ENCODE peak calls at places on chromosomes 5 and 9, in four cellular contexts. O is nephron progenitor cell, M is PC-9, L is uterus. U is an unnamed sample.

GRCh38 chr5:146345578-146346366 is 7.1 kb downstream of the POU4F3 start:
- DNase-seq in O (peak), M (no peak), L (no peak), U (no peak)

GRCh38 chr9:71806916-71807315 is 38.6 kb upstream of the CEMIP2 start:
- DNase-seq in O (peak), M (peak), L (peak), U (peak)

GRCh38 chr9:76215066-76215465 is 179.2 kb downstream of the RFK start:
- DNase-seq in M (peak), L (no peak), O (no peak), U (no peak)

GRCh38 chr5:139422307-139422893 is 16.9 kb downstream of the DNAJC18 start:
- DNase-seq in O (peak), M (peak), L (peak), U (peak)

GRCh38 chr5:16534280-16534679 is 68.7 kb upstream of the ZNF622 start:
- DNase-seq in M (no peak), O (no peak), L (no peak), U (no peak)

GRCh38 chr9:5799314-5799713 is 33.6 kb downstream of the ERMP1 start:
- DNase-seq in O (no peak), M (peak), L (no peak), U (peak)

GRCh38 chr9:101148344-101148743 is 119.8 kb downstream of the PLPPR1 start:
- DNase-seq in L (no peak), M (no peak), O (no peak), U (no peak)

GRCh38 chr5:116847960-116848359 is 273.3 kb upstream of the SEMA6A start:
- DNase-seq in M (no peak), O (no peak), L (no peak), U (no peak)

GRCh38 chr9:23777328-23777727 is 48.7 kb downstream of the ELAVL2 start:
- DNase-seq in L (no peak), O (no peak), M (no peak), U (no peak)

GRCh38 chr5:78671609-78672008 is 23.0 kb upstream of the LHFPL2 start:
- DNase-seq in O (no peak), L (peak), M (no peak), U (no peak)

GRCh38 chr9:77899679-77900354 is 131.8 kb downstream of the GNAQ start:
- DNase-seq in L (no peak), M (peak), O (no peak), U (no peak)

GRCh38 chr5:39211773-39212172 is 7.6 kb downstream of the FYB1 start:
- DNase-seq in M (no peak), O (no peak), L (no peak), U (no peak)

GRCh38 chr5:34574976-34575467 is 81.1 kb upstream of the RAI14 start:
- DNase-seq in O (no peak), L (no peak), M (no peak), U (no peak)

GRCh38 chr5:96247097-96247675 is 185.9 kb downstream of the PCSK1 start:
- DNase-seq in M (no peak), O (no peak), L (no peak), U (no peak)

GRCh38 chr5:131221888-131222287 is 42.0 kb upstream of the CDC42SE2 start:
- DNase-seq in O (no peak), M (no peak), L (no peak), U (no peak)

GRCh38 chr9:35605336-35606137 is 475 bp downstream of the TESK1 start:
- DNase-seq in L (peak), M (no peak), O (peak), U (peak)

GRCh38 chr5:68141494-68141893 is 74.1 kb upstream of the PIK3R1 start:
- DNase-seq in M (no peak), O (no peak), L (no peak), U (peak)

GRCh38 chr9:114428466-114428865 is 40.7 kb upstream of the AKNA start:
- DNase-seq in M (no peak), O (no peak), L (no peak), U (no peak)

GRCh38 chr9:91817493-91818225 is 132.4 kb downstream of the ROR2 start:
- DNase-seq in M (no peak), L (peak), O (peak), U (no peak)

GRCh38 chr5:59999056-59999455 is 105.5 kb upstream of the PDE4D start:
- DNase-seq in L (no peak), M (no peak), O (no peak), U (no peak)

GRCh38 chr5:82644229-82644628 is 366.1 kb upstream of the RPS23 start:
- DNase-seq in L (no peak), O (no peak), M (no peak), U (no peak)

GRCh38 chr9:117253256-117253655 is 161.6 kb downstream of the ASTN2 start:
- DNase-seq in M (no peak), O (no peak), L (no peak), U (no peak)

GRCh38 chr5:81789033-81789432 is 38.1 kb upstream of the SSBP2 start:
- DNase-seq in M (no peak), L (no peak), O (no peak), U (no peak)

GRCh38 chr9:94922098-94922607 is 195.7 kb downstream of the AOPEP start:
- DNase-seq in L (peak), M (peak), O (no peak), U (peak)

GRCh38 chr5:30894811-30895210 is 298.7 kb upstream of the CDH6 start:
- DNase-seq in L (no peak), O (no peak), M (no peak), U (no peak)

GRCh38 chr9:20355022-20355421 is 267.3 kb downstream of the MLLT3 start:
- DNase-seq in L (no peak), M (no peak), O (no peak), U (no peak)

GRCh38 chr5:65663804-65664521 is 39.1 kb downstream of the SHLD3 start:
- DNase-seq in O (no peak), L (no peak), M (no peak), U (no peak)

GRCh38 chr5:73419414-73420390 is 28.9 kb downstream of the FOXD1 start:
- DNase-seq in L (no peak), M (no peak), O (peak), U (no peak)

DNA sequence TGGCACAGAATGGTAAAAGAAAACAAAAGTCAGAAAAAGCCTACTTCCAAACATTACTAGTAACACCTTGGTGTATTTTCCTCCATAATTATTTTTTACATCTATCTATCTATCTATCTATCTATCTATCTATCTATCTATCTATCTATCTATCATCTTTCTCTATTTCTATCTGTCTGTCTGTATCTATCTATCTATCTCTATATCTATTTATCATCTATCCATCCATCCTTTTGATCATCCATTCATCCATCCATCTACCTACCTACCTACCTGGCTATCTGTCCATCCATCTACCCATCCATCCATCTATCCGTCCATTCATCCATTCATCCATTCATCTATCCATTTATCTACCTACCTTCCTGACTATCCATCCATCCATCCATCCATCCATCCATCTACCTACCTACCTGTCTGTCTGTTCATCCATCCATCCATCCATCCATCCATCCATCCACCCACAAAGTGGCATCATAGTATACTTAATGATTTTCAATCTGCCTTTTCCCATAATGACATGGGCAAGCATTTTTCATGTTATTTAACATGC is 121.9 kb upstream of the NEK6 start:
- DNase-seq in L (no peak), O (no peak), M (no peak), U (no peak)
- TF ChIP-seq CTCF in L (no peak), O (no peak), M (no peak), U (no peak)

DNA sequence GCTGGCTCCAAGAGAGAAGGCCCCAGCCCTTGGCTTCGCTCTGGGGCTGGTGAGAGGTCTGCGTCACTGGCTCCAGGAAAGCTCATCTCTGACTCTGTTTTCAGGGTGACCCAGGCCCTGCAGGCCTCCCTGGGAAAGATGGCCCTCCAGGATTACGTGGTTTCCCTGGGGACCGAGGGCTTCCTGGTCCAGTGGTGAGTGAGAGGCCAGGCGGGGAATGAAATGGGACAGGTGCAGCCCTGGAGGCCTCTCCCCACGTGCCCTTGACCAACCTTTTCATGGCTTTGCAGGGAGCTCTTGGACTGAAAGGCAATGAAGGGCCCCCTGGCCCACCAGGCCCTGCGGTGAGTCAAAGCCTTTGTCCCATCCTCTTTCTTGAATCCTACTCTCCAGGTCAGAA is 75.7 kb upstream of the FCN2 start:
- DNase-seq in M (no peak), O (no peak), L (no peak), U (no peak)
- TF ChIP-seq CTCF in M (no peak), O (no peak), L (no peak), U (no peak)

GRCh38 chr5:107005653-107006052 is 665.1 kb downstream of the EFNA5 start:
- DNase-seq in L (no peak), O (no peak), M (no peak), U (no peak)

GRCh38 chr5:107010060-107010459 is 660.7 kb downstream of the EFNA5 start:
- DNase-seq in M (no peak), L (no peak), O (no peak), U (no peak)

DNA sequence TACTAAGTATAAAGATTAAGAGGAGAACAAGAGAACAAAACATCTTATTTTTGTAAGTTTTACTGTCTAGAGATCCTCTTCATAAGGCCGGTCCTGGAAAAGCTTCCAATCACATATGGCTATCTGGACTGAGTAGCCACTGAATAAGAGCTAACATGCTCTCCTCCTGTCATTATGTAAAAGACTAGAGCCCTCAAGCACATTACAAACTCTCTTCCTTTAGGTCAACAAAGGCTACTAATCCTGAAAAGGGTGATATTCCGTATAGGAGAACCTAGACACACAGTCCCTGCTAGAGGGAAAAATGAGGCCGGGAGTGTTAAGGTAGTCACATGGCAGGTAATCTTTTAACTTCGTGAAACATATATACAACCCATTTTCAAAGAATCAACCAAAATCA is 665.6 kb downstream of the EFNA5 start:
- DNase-seq in L (no peak), O (no peak), M (no peak), U (no peak)
- TF ChIP-seq CTCF in L (no peak), O (no peak), M (no peak), U (no peak)

GRCh38 chr5:158727771-158728311 is 371.9 kb downstream of the EBF1 start:
- DNase-seq in M (no peak), O (no peak), L (peak), U (no peak)

GRCh38 chr5:158722940-158723339 is 376.8 kb downstream of the EBF1 start:
- DNase-seq in L (no peak), M (no peak), O (no peak), U (no peak)

GRCh38 chr5:158727108-158727507 is 372.6 kb downstream of the EBF1 start:
- DNase-seq in L (peak), O (no peak), M (no peak), U (no peak)

GRCh38 chr5:158720316-158720715 is 379.4 kb downstream of the EBF1 start:
- DNase-seq in L (no peak), O (no peak), M (no peak), U (no peak)

DNA sequence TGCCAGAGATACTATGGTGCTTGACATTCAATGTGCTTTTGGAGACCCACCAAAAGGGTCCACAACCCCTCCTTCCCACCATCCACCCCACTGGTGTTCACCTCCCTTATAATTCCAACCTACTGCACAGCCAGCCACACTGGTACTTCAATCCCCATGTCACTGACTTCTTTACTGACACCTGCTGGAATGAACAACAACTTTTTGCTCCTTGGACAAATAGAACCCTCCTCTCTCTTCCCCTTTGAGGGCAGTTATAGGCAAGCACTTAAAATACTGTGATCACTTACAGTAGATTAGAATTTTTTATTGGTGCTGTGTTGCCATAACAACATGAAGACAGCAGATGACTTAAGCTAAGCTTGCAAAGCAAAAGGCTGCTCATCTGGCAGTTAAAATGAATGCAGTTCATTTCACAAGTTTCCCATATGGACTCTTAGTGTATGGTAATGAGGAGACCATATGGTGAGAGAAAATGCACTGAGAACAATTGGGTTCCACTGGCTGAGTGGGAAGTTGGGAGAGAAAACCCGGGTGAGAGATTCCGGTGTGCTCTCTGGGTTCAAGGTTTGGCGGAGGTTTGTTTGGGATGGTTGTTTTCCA is 374.4 kb downstream of the EBF1 start:
- DNase-seq in L (no peak), M (no peak), O (no peak), U (no peak)
- TF ChIP-seq CTCF in L (no peak), M (no peak), O (no peak), U (no peak)

DNA sequence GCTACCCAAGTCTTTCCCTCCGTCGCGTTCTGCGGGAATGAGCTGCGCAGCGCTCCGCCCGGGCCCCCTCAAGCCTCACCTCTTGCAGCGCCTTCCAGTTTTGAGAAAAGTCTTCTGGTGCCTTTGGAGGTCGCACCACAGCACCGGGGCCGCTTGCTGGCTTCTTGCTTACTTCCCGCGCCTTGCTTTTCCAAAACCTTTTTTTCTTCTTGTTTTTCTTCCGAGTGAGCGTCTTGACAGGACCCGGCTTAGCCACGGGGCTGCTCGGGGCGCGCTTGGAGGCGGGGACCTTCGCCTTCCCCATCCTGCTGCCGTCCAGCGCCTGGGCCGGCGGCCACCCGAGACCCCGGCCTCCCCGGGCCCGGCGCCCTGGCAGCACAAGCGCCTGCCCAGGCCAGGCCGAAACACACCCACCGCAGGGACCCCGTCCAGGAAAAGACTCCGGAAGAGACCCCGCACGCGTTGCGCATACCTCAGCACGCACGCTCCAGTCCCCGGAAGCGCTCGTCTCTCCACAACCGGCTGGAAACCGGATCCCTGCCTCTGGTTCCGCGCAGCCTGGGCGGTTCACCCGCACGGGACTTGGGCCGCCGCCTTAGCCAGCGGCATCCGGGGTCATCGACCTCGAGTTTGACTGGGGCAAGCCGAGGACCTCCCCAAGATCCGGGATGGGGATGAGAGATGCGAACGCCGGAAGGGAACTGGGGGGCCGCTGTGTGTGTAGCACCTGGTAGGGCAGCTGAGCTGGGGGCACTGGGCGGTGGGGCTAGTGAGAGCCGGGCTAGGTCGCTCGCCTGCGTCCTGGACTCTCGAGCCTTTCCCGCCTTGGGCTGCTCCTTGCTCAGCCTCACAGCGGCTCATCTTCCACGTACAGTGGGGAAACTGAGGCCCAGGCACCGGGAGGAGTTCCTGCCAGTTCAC is at the start of gene REXO4:
- DNase-seq in O (peak), M (peak), L (peak), U (peak)
- TF ChIP-seq CTCF in O (no peak), M (no peak), L (no peak), U (no peak)

GRCh38 chr9:18014556-18014955 is 435.7 kb downstream of the SH3GL2 start:
- DNase-seq in O (no peak), L (peak), M (no peak), U (no peak)

GRCh38 chr9:18018661-18019060 is 439.8 kb downstream of the SH3GL2 start:
- DNase-seq in L (no peak), O (no peak), M (no peak), U (no peak)

GRCh38 chr9:18020254-18020745 is 441.4 kb downstream of the SH3GL2 start:
- DNase-seq in M (no peak), L (peak), O (no peak), U (no peak)

GRCh38 chr9:18018241-18018640 is 439.4 kb downstream of the SH3GL2 start:
- DNase-seq in M (no peak), O (no peak), L (no peak), U (no peak)

GRCh38 chr9:18017136-18017535 is 438.3 kb downstream of the SH3GL2 start:
- DNase-seq in M (no peak), O (no peak), L (no peak), U (no peak)
- TF ChIP-seq CTCF in M (no peak), O (no peak), L (no peak), U (no peak)

GRCh38 chr5:100790170-100790665 is 112.9 kb downstream of the ST8SIA4 start:
- DNase-seq in L (no peak), O (no peak), M (no peak), U (peak)
- TF ChIP-seq CTCF in L (no peak), O (no peak), M (no peak), U (peak)

GRCh38 chr5:135829681-135830383 is 4.6 kb upstream of the SLC25A48 start:
- DNase-seq in M (no peak), L (no peak), O (peak), U (peak)
- TF ChIP-seq CTCF in M (peak), L (no peak), O (peak), U (peak)

DNA sequence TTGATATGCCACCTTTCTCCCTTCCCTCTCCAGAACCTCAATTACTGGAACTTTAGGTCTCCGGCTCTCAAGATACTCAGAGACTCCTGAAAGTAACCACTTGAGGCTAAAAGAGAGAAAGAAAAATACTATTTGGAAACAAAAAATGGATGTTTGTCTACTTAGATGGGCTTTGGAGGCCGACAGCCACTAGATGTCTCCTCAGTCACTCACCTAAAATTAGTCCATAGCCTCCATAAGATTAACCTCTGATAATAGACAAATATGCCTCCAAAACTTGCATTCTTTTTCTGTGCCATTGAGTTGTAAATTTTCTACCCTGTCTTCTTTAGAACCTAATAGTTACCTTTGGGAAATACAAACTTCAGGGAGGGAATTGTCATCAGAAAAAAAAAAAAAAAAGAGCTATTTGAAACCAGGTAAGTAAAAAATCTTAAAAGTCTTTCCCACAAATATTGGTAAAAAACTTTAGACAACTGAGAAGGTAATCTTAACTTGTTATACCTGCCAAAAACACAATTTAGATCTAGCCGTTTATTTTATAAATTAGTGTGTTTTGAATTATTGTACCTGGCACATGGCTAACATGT is 11.2 kb upstream of the PCDH1 start:
- DNase-seq in L (no peak), O (no peak), M (no peak), U (no peak)
- TF ChIP-seq CTCF in L (no peak), O (no peak), M (peak), U (no peak)

U was measured in Calu3.